ENCODE peak calls at places on chromosome 4, in five cellular contexts. S, L, D, B and W are unnamed samples.

GRCh38 chr4:4762909-4763814 is 96.3 kb upstream of the MSX1 start:
- DNase-seq in B (no peak), D (no peak), S (no peak), L (peak), W (no peak)

GRCh38 chr4:126850286-126850685 is 782.5 kb upstream of the INTU start:
- DNase-seq in D (no peak), B (no peak), S (no peak), L (peak), W (no peak)

GRCh38 chr4:140037353-140038030 is 116.5 kb downstream of the MAML3 start:
- DNase-seq in L (peak), B (no peak), D (no peak), S (no peak), W (no peak)

GRCh38 chr4:82594466-82594865 is 32.7 kb upstream of the TMEM150C start:
- DNase-seq in D (no peak), S (no peak), L (no peak), B (no peak), W (no peak)

GRCh38 chr4:4308800-4309441 is 18.9 kb downstream of the ZBTB49 start:
- DNase-seq in L (no peak), D (no peak), B (no peak), S (no peak), W (no peak)

GRCh38 chr4:78876568-78877320 is 62.5 kb downstream of the PAQR3 start:
- DNase-seq in L (no peak), D (no peak), B (no peak), S (no peak), W (no peak)

GRCh38 chr4:67885727-67886126 is 1.9 kb upstream of the TMPRSS11D start:
- DNase-seq in L (no peak), B (no peak), D (no peak), S (no peak), W (no peak)

GRCh38 chr4:141246683-141247429 is 26.2 kb downstream of the ZNF330 start:
- DNase-seq in S (no peak), L (no peak), D (no peak), B (no peak), W (no peak)

GRCh38 chr4:110245567-110245966 is 47.2 kb upstream of the ELOVL6 start:
- DNase-seq in D (no peak), L (no peak), B (no peak), S (no peak), W (no peak)